ENCODE peak calls at places on chromosome 17, in nine cellular contexts. S is IMR-90; Y is tibial artery; Q is AG09309; N is fibroblast of mammary gland; I is CD8-positive, alpha-beta T cell; Z is mammary epithelial cell; H is colonic mucosa; F is RWPE2. K is an unnamed sample.

GRCh38 chr17:7883781-7884386 is 4.7 kb upstream of the CHD3 start:
- DNase-seq in F (no peak), S (peak; percentile 45), I (peak; percentile 23), H (no peak), N (peak; percentile 45), Y (no peak), Z (no peak), Q (no peak), K (no peak)

GRCh38 chr17:15740570-15741120 is 8.6 kb downstream of the TBC1D26 start:
- DNase-seq in Z (no peak), H (no peak), Q (no peak), Y (no peak), F (no peak), S (no peak), I (no peak), N (no peak), K (no peak)

GRCh38 chr17:43740541-43740940 is 18.1 kb downstream of the SOST start:
- DNase-seq in Y (no peak), I (no peak), S (peak; percentile 59), F (no peak), Q (no peak), H (no peak), Z (peak; percentile 43), N (peak; percentile 54), K (no peak)

GRCh38 chr17:933168-934083 is 46.1 kb downstream of the NXN start:
- DNase-seq in H (no peak), I (no peak), Y (no peak), S (peak; percentile 99), F (no peak), Z (peak; percentile 91), Q (peak; percentile 95), N (peak; percentile 84), K (peak; percentile 97)

GRCh38 chr17:48522031-48522593 is 8.7 kb downstream of the HOXB1 start:
- DNase-seq in F (no peak), Z (no peak), I (no peak), Y (no peak), S (peak; percentile 58), Q (no peak), N (no peak), H (no peak), K (no peak)

GRCh38 chr17:29390856-29391631 is 881 bp downstream of the TAOK1 start:
- DNase-seq in H (peak; percentile 37), Y (no peak), Z (peak; percentile 32), F (no peak), S (peak; percentile 42), Q (no peak), I (peak; percentile 6), N (peak; percentile 30), K (no peak)

GRCh38 chr17:8955021-8955420 is 10.5 kb downstream of the PIK3R5 start:
- DNase-seq in Z (no peak), S (no peak), H (no peak), Q (no peak), N (no peak), Y (no peak), I (no peak), F (no peak), K (no peak)

GRCh38 chr17:69500911-69501429 is 86.5 kb downstream of the MAP2K6 start:
- DNase-seq in N (no peak), Q (no peak), S (no peak), I (no peak), Z (no peak), H (peak; percentile 49), Y (no peak), F (no peak), K (no peak)

GRCh38 chr17:81858967-81859905 is 1.1 kb downstream of the P4HB start:
- DNase-seq in F (no peak), H (no peak), I (no peak), Y (no peak), Q (no peak), S (no peak), N (peak; percentile 30), Z (no peak), K (no peak)

DNA sequence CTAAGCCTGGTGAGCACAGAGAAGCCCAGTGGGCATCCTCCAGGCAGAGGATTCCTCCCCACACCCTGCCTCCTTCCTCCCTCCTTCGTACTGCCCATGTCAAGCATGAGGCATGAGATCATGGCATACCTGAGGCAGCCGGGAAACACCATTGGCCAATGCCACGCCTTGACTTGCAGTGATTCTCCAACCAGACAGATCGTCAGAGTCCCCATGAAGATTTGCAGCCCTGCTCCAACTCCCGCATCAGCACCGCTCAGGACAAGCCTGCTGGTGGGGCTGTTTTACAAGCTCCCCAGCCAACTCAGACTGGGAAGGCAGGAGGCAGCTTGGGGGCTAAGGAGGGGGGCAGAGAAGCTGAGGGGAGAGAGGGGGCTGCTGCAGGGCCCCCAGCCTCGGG is 2.9 kb upstream of the KRT16 start:
- DNase-seq in Y (no peak), N (no peak), Q (no peak), F (peak; percentile 94), H (no peak), I (no peak), S (no peak), Z (peak; percentile 95), K (no peak)
- TF ChIP-seq CTCF in Y (no peak), N (no peak), Q (no peak), F (peak; percentile 41), H (no peak), I (no peak), S (no peak), Z (peak; percentile 31), K (no peak)

GRCh38 chr17:56707312-56708219 is 114.1 kb downstream of the NOG start:
- DNase-seq in N (no peak), Z (no peak), Q (no peak), Y (no peak), S (peak; percentile 65), I (no peak), F (no peak), H (no peak), K (no peak)

GRCh38 chr17:56710986-56711385 is 117.5 kb downstream of the NOG start:
- DNase-seq in N (no peak), Z (peak; percentile 11), F (no peak), Q (no peak), H (no peak), I (no peak), S (no peak), Y (no peak), K (no peak)

GRCh38 chr17:56708220-56708567 is 114.7 kb downstream of the NOG start:
- DNase-seq in F (no peak), Z (no peak), Q (no peak), N (no peak), Y (no peak), S (peak; percentile 26), I (no peak), H (no peak), K (no peak)

DNA sequence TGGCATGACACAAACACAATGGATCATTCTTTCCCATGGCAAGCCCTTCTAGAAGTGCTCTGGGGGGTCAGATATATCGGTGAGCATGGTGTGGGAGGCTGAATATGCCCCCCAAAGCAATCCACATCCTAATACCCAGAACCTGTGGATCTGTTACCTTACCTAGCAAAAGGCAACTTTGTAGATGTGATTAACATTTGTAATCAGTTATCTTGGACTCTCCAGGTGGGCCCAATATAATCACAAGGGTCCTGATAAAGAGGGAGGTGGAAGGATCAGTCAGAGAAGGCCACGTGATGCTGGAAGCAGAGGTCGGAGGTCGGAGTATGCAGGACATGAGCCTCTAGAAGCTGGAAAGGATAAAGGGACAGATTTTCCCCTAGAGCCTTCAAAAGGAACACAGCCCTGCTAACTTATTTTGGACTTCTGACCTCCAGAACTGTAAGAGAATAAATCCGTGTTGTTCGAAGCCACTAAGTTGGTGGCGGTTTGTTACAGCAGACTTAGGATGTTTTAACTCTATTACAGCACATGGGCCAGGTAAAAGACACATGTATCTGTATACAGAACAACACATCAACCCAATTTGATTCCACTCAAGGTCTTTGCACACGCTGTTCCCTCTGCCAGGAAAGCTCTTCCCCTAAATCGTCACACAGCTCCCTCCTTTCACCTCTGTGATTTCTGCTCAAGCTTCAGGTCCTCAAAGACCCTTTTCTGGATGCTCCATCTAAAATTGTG is 115.3 kb downstream of the NOG start:
- DNase-seq in S (no peak), Q (no peak), N (no peak), I (no peak), Y (no peak), Z (no peak), F (no peak), H (no peak), K (no peak)
- H3K4me3 ChIP-seq in S (no peak overlapping the region), Q (no peak overlapping the region), N (no peak overlapping the region), I (no peak overlapping the region), Y (no peak overlapping the region), Z (no peak overlapping the region), F (no peak overlapping the region), H (no peak overlapping the region), K (no peak overlapping the region)

DNA sequence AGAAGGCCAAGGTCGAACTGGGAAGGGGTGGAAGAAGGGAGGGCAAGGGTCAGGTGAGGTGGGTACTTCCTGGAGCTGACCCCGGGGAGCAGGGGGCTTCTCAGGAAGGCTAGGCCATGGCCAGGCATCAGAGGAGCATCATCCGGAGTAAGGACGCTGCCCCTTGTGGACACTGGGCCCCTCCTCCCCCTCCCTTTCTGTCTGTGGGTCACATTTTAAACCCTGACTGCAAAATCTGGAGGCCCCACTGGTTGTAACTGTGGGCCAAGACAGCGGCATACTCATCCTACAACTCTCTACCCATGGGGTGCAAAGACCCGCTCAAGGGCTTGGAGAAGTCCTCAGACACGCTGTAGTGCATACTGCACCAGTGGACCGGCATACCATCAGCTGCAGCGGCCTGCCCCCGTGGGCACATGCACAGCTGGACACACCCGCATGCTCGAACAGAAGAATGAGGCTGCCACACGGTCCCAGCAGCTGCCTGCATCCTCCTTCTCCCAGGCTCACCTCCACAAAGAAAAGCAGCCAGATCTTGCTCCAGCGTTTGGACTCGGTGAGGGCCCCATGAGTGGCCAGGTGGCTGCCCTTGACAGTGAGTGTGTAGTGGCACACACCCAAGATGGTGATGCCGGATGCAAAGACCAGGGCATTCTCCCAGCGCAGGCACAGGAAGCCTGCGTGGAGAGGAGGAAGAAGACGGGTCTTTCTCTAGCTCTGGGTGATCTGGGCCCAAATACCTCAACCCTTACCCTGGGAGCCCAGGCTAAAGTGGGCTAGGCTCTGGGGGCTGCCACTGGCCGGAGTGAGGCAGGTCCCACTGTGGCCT is 1.2 kb downstream of the FADS6 start:
- DNase-seq in S (no peak), N (no peak), I (no peak), Y (no peak), Z (no peak), Q (no peak), F (no peak), H (no peak), K (no peak)
- TF ChIP-seq CTCF in S (no peak), N (no peak), I (no peak), Y (no peak), Z (no peak), Q (no peak), F (no peak), H (no peak), K (no peak)

GRCh38 chr17:76716146-76716833 is 5.5 kb upstream of the MXRA7 start:
- DNase-seq in N (peak; percentile 100), S (peak; percentile 99), F (no peak), Z (peak; percentile 94), Q (peak; percentile 100), H (no peak), I (peak; percentile 75), Y (peak; percentile 77), K (peak; percentile 93)
- H3K4me3 ChIP-seq in N (peak overlapping the region; percentile 21), S (no peak overlapping the region), F (no peak overlapping the region), Z (no peak overlapping the region), Q (no peak overlapping the region), H (no peak overlapping the region), I (no peak overlapping the region), Y (no peak overlapping the region), K (peak overlapping the region; percentile 3)

DNA sequence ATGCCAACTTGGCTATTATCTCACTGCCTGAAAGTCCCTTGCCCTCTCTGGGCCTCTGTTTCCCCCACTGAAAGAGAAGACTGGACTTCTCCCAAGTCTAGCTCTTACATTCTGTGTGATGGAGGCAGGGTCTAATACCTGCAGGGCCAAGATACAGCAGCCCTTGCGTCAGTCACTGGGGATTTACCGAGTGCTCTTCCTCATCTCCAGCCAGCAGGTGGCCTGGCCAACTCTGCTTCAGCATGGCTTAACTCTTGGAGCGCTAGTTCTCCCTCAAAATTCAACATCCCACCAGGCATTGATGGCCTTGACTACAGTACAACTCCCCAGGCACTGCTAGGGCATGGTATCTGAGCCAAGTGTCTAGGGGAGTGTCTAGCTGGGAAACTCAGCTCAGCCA is 19.9 kb upstream of the MTMR4 start:
- DNase-seq in N (no peak), Q (no peak), I (no peak), Z (no peak), S (no peak), Y (no peak), H (no peak), F (no peak), K (no peak)
- TF ChIP-seq CTCF in N (no peak), Q (no peak), I (no peak), Z (no peak), S (no peak), Y (no peak), H (no peak), F (no peak), K (no peak)

K was measured in astrocyte of the cerebellum.